ENCODE peak calls at places on chromosomes 12 and 14, in ten cellular contexts. L is IMR-90; M is endothelial cell of umbilical vein; W is CD8-positive, alpha-beta memory T cell; O is pancreas; Q is stomach; T is HAP-1; X is A673; C is mesenchymal stem cell; D is HepG2. U is an unnamed sample. For H3K9me3 and H3K4me1, the result is how much of the 10 kb centered on the place peaks cover.

GRCh38 chr14:73392329-73393257 is 65.8 kb downstream of the NUMB start:
- DNase-seq in D (no peak), O (no peak), Q (no peak), M (no peak), W (no peak), C (no peak), L (no peak), T (no peak), X (no peak), U (no peak)

GRCh38 chr14:100818221-100818699 is 7.7 kb upstream of the MEG3 start:
- DNase-seq in W (no peak), X (no peak), T (no peak), L (no peak), O (peak), D (peak), M (no peak), C (no peak), Q (no peak), U (no peak)

GRCh38 chr14:84770030-84770429 is 759.9 kb upstream of the FLRT2 start:
- DNase-seq in O (no peak), W (no peak), M (no peak), C (no peak), Q (no peak), T (no peak), X (no peak), D (no peak), L (no peak), U (no peak)

GRCh38 chr14:35940291-35940690 is 114.2 kb downstream of the BRMS1L start:
- DNase-seq in C (peak), L (no peak), M (no peak), Q (no peak), D (no peak), T (peak), O (no peak), X (no peak), W (no peak), U (no peak)

GRCh38 chr14:28901631-28902030 is 135.0 kb downstream of the FOXG1 start:
- DNase-seq in T (no peak), O (no peak), L (no peak), W (no peak), C (no peak), M (no peak), Q (no peak), X (no peak), D (no peak), U (no peak)

GRCh38 chr12:129184066-129184695 is 330.9 kb downstream of the GLT1D1 start:
- DNase-seq in T (no peak), L (no peak), W (no peak), M (no peak), C (no peak), D (no peak), X (no peak), O (no peak), Q (no peak), U (no peak)

GRCh38 chr14:101743701-101744100 is 17.8 kb upstream of the PPP2R5C start:
- DNase-seq in W (no peak), Q (no peak), D (no peak), L (no peak), T (no peak), C (no peak), M (no peak), X (no peak), O (no peak), U (no peak)

GRCh38 chr12:130641571-130642184 is 74.4 kb downstream of the RIMBP2 start:
- DNase-seq in L (no peak), M (no peak), C (no peak), Q (no peak), T (no peak), D (no peak), W (no peak), X (no peak), O (no peak), U (no peak)

GRCh38 chr14:24880689-24881088 is 169.3 kb downstream of the STXBP6 start:
- DNase-seq in M (no peak), C (peak), W (no peak), T (no peak), L (peak), X (no peak), D (no peak), Q (no peak), O (no peak), U (no peak)

GRCh38 chr12:4700621-4701026 is 19.6 kb upstream of the GALNT8 start:
- DNase-seq in Q (no peak), W (no peak), M (no peak), C (no peak), L (peak), X (no peak), O (peak), D (no peak), T (no peak), U (no peak)

GRCh38 chr14:33914676-33915516 is 36.0 kb downstream of the EGLN3 start:
- DNase-seq in X (peak), W (no peak), C (peak), O (no peak), D (no peak), Q (peak), L (peak), T (no peak), M (peak), U (no peak)

GRCh38 chr14:30620178-30620577 is 1.9 kb upstream of the SCFD1 start:
- DNase-seq in W (no peak), C (peak), M (no peak), T (no peak), Q (no peak), L (peak), O (no peak), D (no peak), X (peak), U (no peak)

GRCh38 chr14:92625213-92625612 is 111.6 kb downstream of the RIN3 start:
- DNase-seq in T (no peak), D (no peak), X (no peak), O (no peak), M (no peak), L (peak), C (peak), Q (no peak), W (no peak), U (no peak)

GRCh38 chr14:54812661-54813060 is 90.0 kb downstream of the GCH1 start:
- DNase-seq in D (no peak), M (no peak), W (no peak), X (no peak), C (no peak), L (no peak), T (no peak), O (no peak), Q (no peak), U (no peak)

GRCh38 chr14:36975834-36976233 is 196.6 kb downstream of the SLC25A21 start:
- DNase-seq in X (peak), M (no peak), T (no peak), D (peak), Q (no peak), O (no peak), C (peak), W (no peak), L (peak), U (no peak)

GRCh38 chr12:43638786-43639185 is 86.8 kb upstream of the ADAMTS20 start:
- DNase-seq in C (no peak), Q (no peak), D (no peak), T (no peak), L (no peak), W (no peak), M (no peak), X (no peak), O (no peak), U (no peak)

GRCh38 chr12:108720757-108721514 is 10.4 kb downstream of the CORO1C start:
- DNase-seq in Q (no peak), T (no peak), M (no peak), L (no peak), O (no peak), X (no peak), W (no peak), C (peak), D (no peak), U (no peak)

GRCh38 chr14:92960706-92961566 is 38.0 kb downstream of the CHGA start:
- DNase-seq in T (no peak), Q (no peak), M (no peak), D (no peak), C (no peak), O (no peak), L (peak), W (no peak), X (no peak), U (no peak)

DNA sequence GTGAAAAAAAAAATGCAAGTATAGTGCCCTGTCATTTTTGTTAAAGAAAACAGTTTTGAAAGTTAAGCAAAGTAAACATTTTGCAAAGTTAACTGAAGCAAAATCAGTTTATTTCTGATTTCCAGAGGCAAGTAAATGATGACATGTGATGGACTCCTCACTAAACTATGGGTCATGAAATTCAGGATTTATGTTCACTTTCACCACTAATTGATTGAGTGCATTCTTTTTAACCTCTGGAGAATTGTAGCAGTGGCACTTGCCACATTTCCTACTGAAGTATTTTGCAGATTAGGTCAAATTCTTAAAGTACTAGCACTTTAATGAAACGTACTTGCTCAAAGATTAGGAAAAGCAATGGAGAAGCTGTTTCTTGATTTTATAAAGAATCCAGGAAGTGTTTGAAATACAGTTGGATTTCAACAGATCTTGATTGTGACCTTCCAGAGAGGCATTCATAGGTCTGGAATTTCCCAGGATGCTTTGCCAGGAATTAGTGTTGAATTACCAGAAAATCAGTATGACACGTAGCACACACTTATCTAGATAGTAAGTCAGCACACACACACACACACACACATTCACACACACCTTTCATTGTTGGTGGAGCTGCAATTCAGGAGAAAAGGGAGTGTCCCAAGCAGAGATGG is 162.6 kb downstream of the MYRFL start:
- DNase-seq in L (peak), Q (no peak), C (peak), O (peak), W (no peak), D (peak), T (no peak), M (peak), X (peak), U (no peak)
- H3K4me3 ChIP-seq in L (no peak), Q (no peak), C (peak), O (no peak), W (no peak), D (no peak), T (no peak), M (peak), X (no peak), U (no peak)

DNA sequence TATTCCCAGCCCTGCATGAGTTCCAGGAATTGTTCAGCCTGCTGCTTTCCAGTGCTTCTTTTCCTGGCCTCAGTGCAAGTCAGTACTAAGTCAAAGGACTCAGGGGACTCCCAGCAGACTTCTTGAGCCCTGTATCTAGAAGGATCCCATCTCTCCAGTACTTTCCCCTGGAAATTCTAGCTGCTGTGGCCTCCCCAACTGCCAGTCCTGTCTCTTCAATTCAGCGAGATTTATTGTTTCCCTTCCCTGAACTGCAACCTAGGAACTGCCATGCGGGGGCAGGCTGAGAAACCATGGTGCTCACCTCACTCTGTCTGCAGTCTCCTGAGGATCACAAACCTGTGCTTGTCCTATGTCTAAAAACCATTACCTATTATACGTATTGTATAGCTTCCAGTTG is 31.8 kb downstream of the ZNF605 start:
- DNase-seq in X (no peak), O (no peak), Q (no peak), T (no peak), W (no peak), C (no peak), M (no peak), L (no peak), D (no peak), U (no peak)
- H3K9me3 ChIP-seq in X (half or more), O (under half), Q (half or more), T (under half), W (half or more), C (half or more), M (under half), L (half or more), D (half or more), U (half or more)

GRCh38 chr14:106174206-106174605 is 647.8 kb downstream of the TMEM121 start:
- DNase-seq in Q (peak), C (no peak), M (no peak), X (no peak), T (no peak), W (peak), O (no peak), L (no peak), D (no peak), U (peak)
- H3K4me1 ChIP-seq in Q (under half), C (under half), M (under half), X (under half), T (under half), W (half or more), O (under half), L (under half), D (under half), U (under half)

GRCh38 chr14:20690848-20691640 is 2.5 kb downstream of the ANG start:
- DNase-seq in M (peak), O (peak), Q (peak), C (peak), W (peak), T (peak), L (peak), D (peak), X (peak), U (peak)
- H3K4me3 ChIP-seq in M (no peak), O (no peak), Q (no peak), C (no peak), W (no peak), T (peak), L (no peak), D (no peak), X (no peak), U (no peak)

GRCh38 chr14:105989746-105990302 is 463.4 kb downstream of the TMEM121 start:
- DNase-seq in C (no peak), L (no peak), W (no peak), D (no peak), X (no peak), T (no peak), O (no peak), M (no peak), Q (no peak), U (peak)
- H3K9me3 ChIP-seq in C (under half), L (under half), W (under half), D (under half), X (under half), T (under half), O (under half), M (under half), Q (under half), U (under half)

GRCh38 chr14:64758711-64759554 is 54.7 kb downstream of the PLEKHG3 start:
- DNase-seq in L (peak), M (peak), W (no peak), D (peak), T (no peak), X (no peak), C (peak), O (peak), Q (peak), U (no peak)

GRCh38 chr14:64759555-64759938 is 55.3 kb downstream of the PLEKHG3 start:
- DNase-seq in W (no peak), L (no peak), T (no peak), O (no peak), D (no peak), M (no peak), C (no peak), X (no peak), Q (no peak), U (no peak)

GRCh38 chr14:64757601-64758000 is 53.4 kb downstream of the PLEKHG3 start:
- DNase-seq in Q (no peak), X (no peak), O (no peak), M (no peak), L (no peak), W (no peak), T (no peak), C (no peak), D (no peak), U (no peak)

GRCh38 chr14:64756712-64757111 is 52.5 kb downstream of the PLEKHG3 start:
- DNase-seq in L (no peak), Q (no peak), C (no peak), X (no peak), D (no peak), O (no peak), M (no peak), W (no peak), T (no peak), U (no peak)

DNA sequence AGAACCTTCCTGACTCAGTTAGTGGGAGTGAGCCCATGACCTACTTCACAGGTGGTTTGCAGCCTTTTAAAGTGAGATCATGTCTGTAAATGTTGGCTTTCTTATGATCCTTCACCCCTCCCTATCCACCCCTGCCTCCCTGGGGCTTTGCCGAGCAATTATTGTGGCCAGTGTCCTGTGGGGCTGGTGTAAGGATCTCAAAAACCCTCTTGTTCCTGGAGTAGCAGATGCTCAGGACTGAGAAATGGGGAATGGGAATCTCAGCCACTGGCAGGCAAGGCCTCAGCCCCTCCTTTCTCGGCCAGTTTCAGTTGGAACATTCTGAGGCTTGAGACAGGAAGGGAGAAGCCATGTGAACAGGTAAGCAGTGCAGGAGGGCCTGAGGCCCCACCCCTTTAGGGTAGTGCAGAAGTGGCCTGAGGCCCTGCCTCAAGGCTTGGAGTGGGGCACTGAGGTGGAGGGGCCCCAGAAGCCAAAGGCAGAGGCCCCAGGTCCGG is 53.8 kb downstream of the PLEKHG3 start:
- DNase-seq in L (peak), O (peak), Q (no peak), T (no peak), D (no peak), M (no peak), W (no peak), C (peak), X (no peak), U (no peak)
- H3K4me1 ChIP-seq in L (under half), O (under half), Q (under half), T (under half), D (under half), M (under half), W (half or more), C (half or more), X (under half), U (under half)

GRCh38 chr12:51911788-51912711 is 4.7 kb downstream of the ACVRL1 start:
- DNase-seq in T (no peak), X (peak), M (peak), L (peak), D (no peak), O (no peak), Q (no peak), C (peak), W (no peak), U (no peak)
- H3K4me3 ChIP-seq in T (no peak), X (no peak), M (peak), L (no peak), D (no peak), O (peak), Q (no peak), C (peak), W (no peak), U (no peak)

GRCh38 chr12:34604631-34605509 is 582.6 kb downstream of the ALG10 start:
- DNase-seq in D (no peak), W (no peak), L (no peak), O (no peak), M (no peak), Q (no peak), C (no peak), X (no peak), T (no peak), U (no peak)
- H3K9me3 ChIP-seq in D (half or more), W (under half), L (half or more), O (under half), M (under half), Q (half or more), C (under half), X (under half), T (under half), U (under half)

GRCh38 chr12:20248646-20249045 is 119.7 kb upstream of the PDE3A start:
- DNase-seq in T (no peak), O (no peak), L (no peak), Q (no peak), X (no peak), W (no peak), M (no peak), C (no peak), D (no peak), U (no peak)

GRCh38 chr12:20250761-20251160 is 117.6 kb upstream of the PDE3A start:
- DNase-seq in Q (no peak), L (no peak), D (no peak), T (no peak), M (no peak), W (no peak), O (no peak), X (no peak), C (no peak), U (no peak)
- H3K4me1 ChIP-seq in Q (under half), L (under half), D (under half), T (under half), M (under half), W (under half), O (under half), X (under half), C (under half), U (under half)

GRCh38 chr14:76267322-76268012 is 108.5 kb upstream of the ESRRB start:
- DNase-seq in T (no peak), M (peak), C (no peak), Q (peak), D (no peak), O (peak), L (peak), X (peak), W (no peak), U (no peak)
- H3K4me3 ChIP-seq in T (no peak), M (peak), C (peak), Q (peak), D (no peak), O (peak), L (peak), X (peak), W (no peak), U (no peak)